ENCODE peak calls at places on chromosomes 6 and 20, in nine cellular contexts. I is endothelial cell; A is Caco-2; S is tibial artery; Z is SW480; F is neural crest cell; J is ACHN; U is posterior vena cava; G is naive thymus-derived CD4-positive, alpha-beta T cell. O is an unnamed sample.

GRCh38 chr6:24882295-24882694 is 53.5 kb downstream of the RIPOR2 start:
- DNase-seq in S (no peak), I (no peak), F (no peak), A (no peak), U (no peak), Z (no peak), J (no peak), G (no peak), O (no peak)

GRCh38 chr6:39666706-39667489 is 58.3 kb downstream of the KIF6 start:
- DNase-seq in J (no peak), S (no peak), F (no peak), G (no peak), U (no peak), I (no peak), A (no peak), Z (no peak), O (no peak)

GRCh38 chr6:89492025-89492640 is 59.2 kb downstream of the ANKRD6 start:
- DNase-seq in A (no peak), U (no peak), G (no peak), F (no peak), Z (no peak), S (no peak), I (no peak), J (no peak), O (no peak)

GRCh38 chr6:113187671-113188070 is 669.5 kb upstream of the MARCKS start:
- DNase-seq in J (no peak), U (no peak), F (no peak), G (no peak), S (no peak), A (no peak), Z (no peak), I (no peak), O (no peak)

GRCh38 chr6:43242908-43243648 is at the start of gene TTBK1:
- DNase-seq in F (peak), U (no peak), S (no peak), J (no peak), A (no peak), Z (no peak), G (no peak), I (no peak), O (no peak)

GRCh38 chr20:4794846-4795245 is 73.1 kb downstream of the PRND start:
- DNase-seq in J (no peak), A (no peak), I (no peak), G (no peak), F (no peak), Z (no peak), U (no peak), S (peak), O (no peak)

GRCh38 chr6:14728396-14729024 is 517.4 kb upstream of the JARID2 start:
- DNase-seq in J (no peak), F (no peak), I (no peak), U (peak), Z (no peak), S (peak), A (no peak), G (no peak), O (no peak)

GRCh38 chr6:48664850-48665249 is 553.9 kb upstream of the PTCHD4 start:
- DNase-seq in J (no peak), G (no peak), F (no peak), Z (no peak), I (no peak), A (no peak), U (no peak), S (no peak), O (no peak)

GRCh38 chr6:99344289-99344688 is 5.2 kb downstream of the FAXC start:
- DNase-seq in U (no peak), F (no peak), I (no peak), Z (peak), G (no peak), J (peak), S (no peak), A (no peak), O (no peak)

GRCh38 chr6:54916858-54917257 is 70.3 kb downstream of the FAM83B start:
- DNase-seq in U (no peak), I (no peak), S (no peak), F (no peak), A (no peak), G (no peak), Z (peak), J (no peak), O (no peak)

GRCh38 chr20:692044-692443 is 16.4 kb upstream of the SCRT2 start:
- DNase-seq in U (no peak), G (no peak), Z (no peak), A (no peak), F (no peak), S (no peak), I (no peak), J (no peak), O (no peak)

GRCh38 chr6:46011241-46012085 is 4.2 kb downstream of the CLIC5 start:
- DNase-seq in S (no peak), I (peak), A (peak), F (no peak), G (peak), Z (peak), U (no peak), J (no peak), O (peak)

GRCh38 chr6:163773646-163774045 is 359.1 kb downstream of the QKI start:
- DNase-seq in F (no peak), I (no peak), S (no peak), U (no peak), Z (no peak), J (no peak), A (no peak), G (no peak), O (no peak)

GRCh38 chr6:136280032-136280609 is 9.5 kb downstream of the BCLAF1 start:
- DNase-seq in U (no peak), I (no peak), J (no peak), Z (no peak), G (no peak), S (no peak), A (no peak), F (no peak), O (no peak)

GRCh38 chr6:11900662-11901598 is 111.2 kb upstream of the HIVEP1 start:
- DNase-seq in F (no peak), S (no peak), I (no peak), A (no peak), Z (no peak), U (no peak), J (no peak), G (no peak), O (no peak)

GRCh38 chr6:82094166-82094806 is 153.3 kb downstream of the IBTK start:
- DNase-seq in J (no peak), Z (no peak), I (no peak), S (no peak), G (no peak), F (no peak), A (no peak), U (no peak), O (no peak)

GRCh38 chr6:149965191-149966020 is 1.7 kb downstream of the ULBP1 start:
- DNase-seq in A (no peak), J (no peak), I (peak), F (no peak), S (no peak), Z (no peak), U (no peak), G (no peak), O (no peak)

GRCh38 chr6:20252311-20252710 is 40.0 kb upstream of the MBOAT1 start:
- DNase-seq in U (no peak), Z (no peak), S (no peak), J (no peak), G (no peak), A (no peak), I (no peak), F (no peak), O (no peak)

GRCh38 chr6:164749126-164749758 is 560.2 kb downstream of the C6orf118 start:
- DNase-seq in A (no peak), U (peak), Z (no peak), F (no peak), J (no peak), S (no peak), I (no peak), G (no peak), O (no peak)

GRCh38 chr6:118668761-118669411 is 17.5 kb upstream of the CEP85L start:
- DNase-seq in Z (no peak), A (no peak), I (no peak), S (no peak), F (no peak), G (no peak), U (no peak), J (no peak), O (no peak)

GRCh38 chr6:44932651-44933091 is 395.5 kb upstream of the RUNX2 start:
- DNase-seq in U (no peak), Z (no peak), G (no peak), F (no peak), A (no peak), S (no peak), J (no peak), I (no peak), O (no peak)

GRCh38 chr6:167350731-167351655 is 26.1 kb downstream of the TTLL2 start:
- DNase-seq in F (peak), S (peak), Z (peak), J (peak), G (peak), A (peak), I (peak), U (no peak), O (peak)

GRCh38 chr6:139623382-139623781 is 248.9 kb upstream of the CITED2 start:
- DNase-seq in S (no peak), U (no peak), A (no peak), G (no peak), I (no peak), J (no peak), F (no peak), Z (no peak), O (no peak)

GRCh38 chr6:35047265-35048011 is 93.7 kb downstream of the TCP11 start:
- DNase-seq in A (no peak), I (no peak), G (no peak), F (no peak), J (no peak), U (no peak), S (peak), Z (no peak), O (no peak)

GRCh38 chr20:61997891-61998290 is 67.8 kb downstream of the TAF4 start:
- DNase-seq in A (no peak), Z (no peak), G (no peak), S (no peak), F (no peak), U (no peak), I (no peak), J (no peak), O (no peak)

GRCh38 chr6:89411019-89411268 is 1.1 kb downstream of the RRAGD start:
- DNase-seq in I (peak), A (no peak), Z (peak), G (no peak), J (peak), F (no peak), S (peak), U (no peak), O (no peak)

GRCh38 chr20:49283703-49284625 is 6.1 kb upstream of the ZNFX1 start:
- DNase-seq in Z (no peak), U (no peak), F (no peak), G (no peak), J (no peak), A (peak), I (no peak), S (no peak), O (no peak)

GRCh38 chr6:34020278-34020677 is 125.6 kb downstream of the GRM4 start:
- DNase-seq in A (no peak), F (no peak), I (no peak), S (no peak), J (no peak), G (no peak), Z (no peak), U (peak), O (no peak)

O was measured in activated T-cell treated with anti-CD3 and anti-CD28 coated beads for 24 hours.